ENCODE peak calls at places on chromosomes 6 and 20, in seven cellular contexts. J is activated CD8-positive, alpha-beta T cell treated with anti-CD3 and anti-CD28 coated beads, Interleukin-2, amount 10 ng/mL, durations not matched to agents 7 days and 5 days; B is stimulated activated CD8-positive, alpha-beta memory T cell treated with anti-CD3 and anti-CD28 coated beads, Interleukin-7, amount 100 ng/mL, for 48 hours; D is activated T-cell treated with anti-CD3 and anti-CD28 coated beads, Interleukin-2, amount 50 U/mL, for 24 hours; Y is occipital lobe; P is WTC11; T is kidney tubule cell. Z is an unnamed sample.

GRCh38 chr6:130713144-130713543 is 114.1 kb upstream of the SMLR1 start:
- DNase-seq in J (no peak), B (no peak), D (no peak), Y (peak; percentile 24), P (peak; percentile 72), T (no peak), Z (peak; percentile 60)

GRCh38 chr6:21187485-21187884 is 406.1 kb upstream of the SOX4 start:
- DNase-seq in J (no peak), B (no peak), D (no peak), Y (no peak), P (no peak), T (no peak), Z (no peak)

GRCh38 chr6:157314705-157315321 is 8.5 kb downstream of the TMEM242 start:
- DNase-seq in J (peak; percentile 59), B (no peak), D (no peak), Y (no peak), P (no peak), T (peak; percentile 70), Z (peak; percentile 74)

GRCh38 chr6:50093116-50093937 is 43.6 kb upstream of the DEFB112 start:
- DNase-seq in J (no peak), B (no peak), D (no peak), Y (no peak), P (no peak), T (peak; percentile 34), Z (no peak)

GRCh38 chr6:53603381-53604121 is 58.6 kb upstream of the GCLC start:
- DNase-seq in J (no peak), B (no peak), D (no peak), Y (no peak), P (no peak), T (peak; percentile 25), Z (no peak)

GRCh38 chr6:161137839-161138544 is 135.9 kb downstream of the AGPAT4 start:
- DNase-seq in J (no peak), B (no peak), D (no peak), Y (no peak), P (no peak), T (peak; percentile 41), Z (peak; percentile 14)

GRCh38 chr20:40743172-40743775 is 54.2 kb upstream of the MAFB start:
- DNase-seq in J (no peak), B (no peak), D (no peak), Y (no peak), P (no peak), T (no peak), Z (no peak)

GRCh38 chr6:45538636-45539035 is 160.9 kb upstream of the SUPT3H start:
- DNase-seq in J (no peak), B (no peak), D (no peak), Y (no peak), P (no peak), T (no peak), Z (no peak)

GRCh38 chr6:106973841-106974336 is 640 bp downstream of the CD24 start:
- DNase-seq in J (no peak), B (no peak), D (peak; percentile 45), Y (no peak), P (peak; percentile 33), T (peak; percentile 48), Z (peak; percentile 51)

GRCh38 chr6:25637946-25638345 is 14.1 kb upstream of the SCGN start:
- DNase-seq in J (no peak), B (no peak), D (no peak), Y (no peak), P (peak; percentile 61), T (no peak), Z (peak; percentile 26)

GRCh38 chr6:45377041-45377554 is 636 bp downstream of the SUPT3H start:
- DNase-seq in J (no peak), B (no peak), D (no peak), Y (no peak), P (no peak), T (peak; percentile 35), Z (no peak)